ENCODE peak calls at places on chromosome 18, in eight cellular contexts. One of them, this sample, is unnamed.

GRCh38 chr18:23735021-23735464 is 45.8 kb downstream of the LAMA3 start:
- DNase-seq in B cell: no peak
- DNase-seq in stimulated activated CD4-positive, alpha-beta T cell treated with anti-CD3 and anti-CD28 coated beads, Interleukin-2, amount 100 ng/mL, for 48 hours: no peak
- DNase-seq in activated B cell treated with CpG ODN at 0.5 μM for 24 hours: no peak
- DNase-seq in MV-4-11: peak
- DNase-seq in lower leg skin: no peak
- DNase-seq in Daoy: no peak
- DNase-seq in K562: no peak
- DNase-seq in this sample: no peak

GRCh38 chr18:63119647-63120046 is 199.9 kb downstream of the BCL2 start:
- DNase-seq in B cell: no peak
- DNase-seq in stimulated activated CD4-positive, alpha-beta T cell treated with anti-CD3 and anti-CD28 coated beads, Interleukin-2, amount 100 ng/mL, for 48 hours: no peak
- DNase-seq in Daoy: peak
- DNase-seq in lower leg skin: no peak
- DNase-seq in K562: peak
- DNase-seq in MV-4-11: peak
- DNase-seq in activated B cell treated with CpG ODN at 0.5 μM for 24 hours: no peak
- DNase-seq in this sample: peak

GRCh38 chr18:10482985-10483949 is 28.8 kb downstream of the APCDD1 start:
- DNase-seq in MV-4-11: peak
- DNase-seq in B cell: peak
- DNase-seq in stimulated activated CD4-positive, alpha-beta T cell treated with anti-CD3 and anti-CD28 coated beads, Interleukin-2, amount 100 ng/mL, for 48 hours: no peak
- DNase-seq in Daoy: no peak
- DNase-seq in lower leg skin: no peak
- DNase-seq in K562: no peak
- DNase-seq in activated B cell treated with CpG ODN at 0.5 μM for 24 hours: peak
- DNase-seq in this sample: no peak

GRCh38 chr18:48928787-48929186 is 22.0 kb downstream of the SMAD7 start:
- DNase-seq in B cell: peak
- DNase-seq in lower leg skin: no peak
- DNase-seq in stimulated activated CD4-positive, alpha-beta T cell treated with anti-CD3 and anti-CD28 coated beads, Interleukin-2, amount 100 ng/mL, for 48 hours: peak
- DNase-seq in MV-4-11: peak
- DNase-seq in Daoy: peak
- DNase-seq in K562: no peak
- DNase-seq in activated B cell treated with CpG ODN at 0.5 μM for 24 hours: peak
- DNase-seq in this sample: peak

GRCh38 chr18:52700757-52701156 is 360.8 kb downstream of the DCC start:
- DNase-seq in lower leg skin: no peak
- DNase-seq in Daoy: no peak
- DNase-seq in MV-4-11: no peak
- DNase-seq in activated B cell treated with CpG ODN at 0.5 μM for 24 hours: no peak
- DNase-seq in B cell: no peak
- DNase-seq in K562: no peak
- DNase-seq in stimulated activated CD4-positive, alpha-beta T cell treated with anti-CD3 and anti-CD28 coated beads, Interleukin-2, amount 100 ng/mL, for 48 hours: no peak
- DNase-seq in this sample: no peak

GRCh38 chr18:54888933-54889332 is 60.7 kb downstream of the RAB27B start:
- DNase-seq in activated B cell treated with CpG ODN at 0.5 μM for 24 hours: no peak
- DNase-seq in B cell: no peak
- DNase-seq in Daoy: no peak
- DNase-seq in lower leg skin: no peak
- DNase-seq in K562: no peak
- DNase-seq in MV-4-11: no peak
- DNase-seq in stimulated activated CD4-positive, alpha-beta T cell treated with anti-CD3 and anti-CD28 coated beads, Interleukin-2, amount 100 ng/mL, for 48 hours: no peak
- DNase-seq in this sample: no peak

GRCh38 chr18:49664086-49664890 is 102.4 kb downstream of the LIPG start:
- DNase-seq in MV-4-11: no peak
- DNase-seq in lower leg skin: no peak
- DNase-seq in activated B cell treated with CpG ODN at 0.5 μM for 24 hours: no peak
- DNase-seq in stimulated activated CD4-positive, alpha-beta T cell treated with anti-CD3 and anti-CD28 coated beads, Interleukin-2, amount 100 ng/mL, for 48 hours: no peak
- DNase-seq in B cell: no peak
- DNase-seq in Daoy: no peak
- DNase-seq in K562: peak
- DNase-seq in this sample: peak

GRCh38 chr18:12744103-12744502 is 41.3 kb downstream of the PSMG2 start:
- DNase-seq in K562: peak
- DNase-seq in activated B cell treated with CpG ODN at 0.5 μM for 24 hours: no peak
- DNase-seq in stimulated activated CD4-positive, alpha-beta T cell treated with anti-CD3 and anti-CD28 coated beads, Interleukin-2, amount 100 ng/mL, for 48 hours: no peak
- DNase-seq in lower leg skin: no peak
- DNase-seq in MV-4-11: peak
- DNase-seq in B cell: peak
- DNase-seq in Daoy: peak
- DNase-seq in this sample: peak

GRCh38 chr18:78406743-78407455 is 572.7 kb upstream of the SALL3 start:
- DNase-seq in activated B cell treated with CpG ODN at 0.5 μM for 24 hours: no peak
- DNase-seq in stimulated activated CD4-positive, alpha-beta T cell treated with anti-CD3 and anti-CD28 coated beads, Interleukin-2, amount 100 ng/mL, for 48 hours: no peak
- DNase-seq in lower leg skin: no peak
- DNase-seq in MV-4-11: no peak
- DNase-seq in B cell: no peak
- DNase-seq in Daoy: peak
- DNase-seq in K562: no peak
- DNase-seq in this sample: no peak

GRCh38 chr18:21805771-21806366 is 65.3 kb downstream of the MIB1 start:
- DNase-seq in lower leg skin: no peak
- DNase-seq in stimulated activated CD4-positive, alpha-beta T cell treated with anti-CD3 and anti-CD28 coated beads, Interleukin-2, amount 100 ng/mL, for 48 hours: no peak
- DNase-seq in MV-4-11: no peak
- DNase-seq in activated B cell treated with CpG ODN at 0.5 μM for 24 hours: no peak
- DNase-seq in B cell: no peak
- DNase-seq in K562: no peak
- DNase-seq in Daoy: no peak
- DNase-seq in this sample: no peak

GRCh38 chr18:28952339-28952738 is 775.4 kb upstream of the CDH2 start:
- DNase-seq in K562: no peak
- DNase-seq in activated B cell treated with CpG ODN at 0.5 μM for 24 hours: no peak
- DNase-seq in B cell: no peak
- DNase-seq in lower leg skin: no peak
- DNase-seq in MV-4-11: no peak
- DNase-seq in stimulated activated CD4-positive, alpha-beta T cell treated with anti-CD3 and anti-CD28 coated beads, Interleukin-2, amount 100 ng/mL, for 48 hours: no peak
- DNase-seq in Daoy: no peak
- DNase-seq in this sample: no peak

GRCh38 chr18:73758446-73758845 is 389.2 kb downstream of the FBXO15 start:
- DNase-seq in B cell: no peak
- DNase-seq in activated B cell treated with CpG ODN at 0.5 μM for 24 hours: no peak
- DNase-seq in MV-4-11: no peak
- DNase-seq in lower leg skin: no peak
- DNase-seq in Daoy: no peak
- DNase-seq in K562: no peak
- DNase-seq in stimulated activated CD4-positive, alpha-beta T cell treated with anti-CD3 and anti-CD28 coated beads, Interleukin-2, amount 100 ng/mL, for 48 hours: no peak
- DNase-seq in this sample: no peak

GRCh38 chr18:30915336-30915988 is 127.1 kb downstream of the DSC3 start:
- DNase-seq in MV-4-11: no peak
- DNase-seq in activated B cell treated with CpG ODN at 0.5 μM for 24 hours: no peak
- DNase-seq in Daoy: no peak
- DNase-seq in lower leg skin: no peak
- DNase-seq in K562: no peak
- DNase-seq in B cell: no peak
- DNase-seq in stimulated activated CD4-positive, alpha-beta T cell treated with anti-CD3 and anti-CD28 coated beads, Interleukin-2, amount 100 ng/mL, for 48 hours: no peak
- DNase-seq in this sample: no peak

This sample was measured in NCI-H146.